ENCODE peak calls at places on chromosomes 12 and 14, in four cellular contexts. One of them, this sample, is unnamed.

GRCh38 chr12:109475993-109476806 is 900 bp downstream of the KCTD10 start:
- DNase-seq in heart right ventricle: no peak
- DNase-seq in colonic mucosa: no peak
- DNase-seq in HCT116: no peak
- DNase-seq in this sample: no peak

GRCh38 chr14:91387135-91387849 is 30.3 kb downstream of the CCDC88C start:
- DNase-seq in colonic mucosa: no peak
- DNase-seq in heart right ventricle: no peak
- DNase-seq in HCT116: no peak
- DNase-seq in this sample: no peak

GRCh38 chr14:61564623-61565091 is 130.7 kb upstream of the HIF1A start:
- DNase-seq in colonic mucosa: no peak
- DNase-seq in heart right ventricle: no peak
- DNase-seq in HCT116: peak
- DNase-seq in this sample: peak

GRCh38 chr12:116277393-116278258 is at the start of gene MED13L:
- DNase-seq in heart right ventricle: peak
- DNase-seq in HCT116: peak
- DNase-seq in colonic mucosa: peak
- DNase-seq in this sample: peak

GRCh38 chr12:96500686-96501085 is 11.3 kb downstream of the CFAP54 start:
- DNase-seq in colonic mucosa: no peak
- DNase-seq in heart right ventricle: no peak
- DNase-seq in HCT116: no peak
- DNase-seq in this sample: peak

GRCh38 chr12:72271741-72272661 is at the start of gene TRHDE:
- DNase-seq in heart right ventricle: peak
- DNase-seq in colonic mucosa: peak
- DNase-seq in HCT116: no peak
- DNase-seq in this sample: peak

GRCh38 chr14:99749142-99749541 is 44.1 kb upstream of the EML1 start:
- DNase-seq in HCT116: no peak
- DNase-seq in heart right ventricle: no peak
- DNase-seq in colonic mucosa: no peak
- DNase-seq in this sample: no peak

GRCh38 chr12:68327896-68328295 is 4.3 kb downstream of the MDM1 start:
- DNase-seq in HCT116: no peak
- DNase-seq in colonic mucosa: no peak
- DNase-seq in heart right ventricle: no peak
- DNase-seq in this sample: no peak

GRCh38 chr12:22518067-22518719 is 26.1 kb downstream of the C2CD5 start:
- DNase-seq in colonic mucosa: peak
- DNase-seq in heart right ventricle: no peak
- DNase-seq in HCT116: no peak
- DNase-seq in this sample: peak

GRCh38 chr12:71639341-71639760 is 24.3 kb downstream of the ZFC3H1 start:
- DNase-seq in colonic mucosa: no peak
- DNase-seq in heart right ventricle: no peak
- DNase-seq in HCT116: no peak
- DNase-seq in this sample: no peak

GRCh38 chr14:92603309-92604257 is 90.0 kb downstream of the RIN3 start:
- DNase-seq in HCT116: no peak
- DNase-seq in heart right ventricle: peak
- DNase-seq in colonic mucosa: no peak
- DNase-seq in this sample: peak

GRCh38 chr14:52051861-52052260 is 17.0 kb downstream of the NID2 start:
- DNase-seq in colonic mucosa: no peak
- DNase-seq in HCT116: no peak
- DNase-seq in heart right ventricle: no peak
- DNase-seq in this sample: no peak

GRCh38 chr12:17062296-17063061 is 456.5 kb upstream of the LMO3 start:
- DNase-seq in heart right ventricle: no peak
- DNase-seq in colonic mucosa: no peak
- DNase-seq in HCT116: no peak
- DNase-seq in this sample: no peak

GRCh38 chr12:34402899-34403705 is 380.8 kb downstream of the ALG10 start:
- DNase-seq in colonic mucosa: peak
- DNase-seq in HCT116: no peak
- DNase-seq in heart right ventricle: peak
- DNase-seq in this sample: no peak

GRCh38 chr12:15879413-15879812 is 2.8 kb upstream of the STRAP start:
- DNase-seq in HCT116: no peak
- DNase-seq in heart right ventricle: no peak
- DNase-seq in colonic mucosa: no peak
- DNase-seq in this sample: no peak

GRCh38 chr12:32437095-32437515 is 37.7 kb downstream of the FGD4 start:
- DNase-seq in heart right ventricle: no peak
- DNase-seq in colonic mucosa: no peak
- DNase-seq in HCT116: peak
- DNase-seq in this sample: peak

GRCh38 chr12:52351196-52352059 is 15.9 kb downstream of the KRT85 start:
- DNase-seq in HCT116: no peak
- DNase-seq in heart right ventricle: peak
- DNase-seq in colonic mucosa: no peak
- DNase-seq in this sample: no peak

GRCh38 chr12:27343255-27344000 is 10.8 kb downstream of the BMAL2 start:
- DNase-seq in HCT116: no peak
- DNase-seq in heart right ventricle: no peak
- DNase-seq in colonic mucosa: no peak
- DNase-seq in this sample: peak

GRCh38 chr12:106170285-106170684 is 31.5 kb upstream of the NUAK1 start:
- DNase-seq in colonic mucosa: no peak
- DNase-seq in heart right ventricle: no peak
- DNase-seq in HCT116: no peak
- DNase-seq in this sample: no peak

GRCh38 chr14:94612174-94612573 is at the start of gene SERPINA3:
- DNase-seq in HCT116: no peak
- DNase-seq in colonic mucosa: no peak
- DNase-seq in heart right ventricle: no peak
- DNase-seq in this sample: peak

GRCh38 chr12:102811125-102811737 is 105.8 kb downstream of the PAH start:
- DNase-seq in HCT116: peak
- DNase-seq in heart right ventricle: no peak
- DNase-seq in colonic mucosa: no peak
- DNase-seq in this sample: peak

GRCh38 chr12:26636710-26637328 is 196.2 kb downstream of the ITPR2 start:
- DNase-seq in colonic mucosa: no peak
- DNase-seq in heart right ventricle: no peak
- DNase-seq in HCT116: no peak
- DNase-seq in this sample: peak

GRCh38 chr12:10052111-10052913 is 21.8 kb downstream of the CLEC9A start:
- DNase-seq in colonic mucosa: no peak
- DNase-seq in heart right ventricle: no peak
- DNase-seq in HCT116: no peak
- DNase-seq in this sample: no peak

GRCh38 chr12:29241821-29242591 is 92.9 kb downstream of the FAR2 start:
- DNase-seq in HCT116: peak
- DNase-seq in heart right ventricle: no peak
- DNase-seq in colonic mucosa: peak
- DNase-seq in this sample: peak

GRCh38 chr14:51653855-51654548 is 2.3 kb downstream of the FRMD6 start:
- DNase-seq in HCT116: no peak
- DNase-seq in colonic mucosa: no peak
- DNase-seq in heart right ventricle: no peak
- DNase-seq in this sample: no peak

GRCh38 chr14:103694572-103695026 is 20.7 kb downstream of the XRCC3 start:
- DNase-seq in heart right ventricle: no peak
- DNase-seq in HCT116: no peak
- DNase-seq in colonic mucosa: no peak
- DNase-seq in this sample: no peak

GRCh38 chr14:49984419-49984818 is 91.5 kb downstream of the ARF6 start:
- DNase-seq in HCT116: no peak
- DNase-seq in heart right ventricle: no peak
- DNase-seq in colonic mucosa: no peak
- DNase-seq in this sample: no peak

GRCh38 chr14:79062226-79062625 is 892.1 kb downstream of the NRXN3 start:
- DNase-seq in heart right ventricle: no peak
- DNase-seq in colonic mucosa: no peak
- DNase-seq in HCT116: no peak
- DNase-seq in this sample: no peak

GRCh38 chr12:67515679-67516363 is 132.7 kb upstream of the DYRK2 start:
- DNase-seq in heart right ventricle: no peak
- DNase-seq in HCT116: no peak
- DNase-seq in colonic mucosa: peak
- DNase-seq in this sample: peak

GRCh38 chr12:91226-91625 is 24.7 kb downstream of the IQSEC3 start:
- DNase-seq in colonic mucosa: no peak
- DNase-seq in heart right ventricle: no peak
- DNase-seq in HCT116: no peak
- DNase-seq in this sample: no peak

GRCh38 chr12:61348871-61349270 is 911.3 kb upstream of the USP15 start:
- DNase-seq in colonic mucosa: no peak
- DNase-seq in heart right ventricle: no peak
- DNase-seq in HCT116: no peak
- DNase-seq in this sample: no peak

GRCh38 chr14:104799657-104800599 is 973 bp upstream of the ZBTB42 start:
- DNase-seq in heart right ventricle: peak
- DNase-seq in colonic mucosa: peak
- DNase-seq in HCT116: no peak
- DNase-seq in this sample: peak

GRCh38 chr12:33977887-33978286 is 44.4 kb upstream of the ALG10 start:
- DNase-seq in heart right ventricle: no peak
- DNase-seq in HCT116: no peak
- DNase-seq in colonic mucosa: no peak
- DNase-seq in this sample: no peak

GRCh38 chr12:83318386-83318971 is 631.8 kb downstream of the TMTC2 start:
- DNase-seq in HCT116: no peak
- DNase-seq in heart right ventricle: no peak
- DNase-seq in colonic mucosa: no peak
- DNase-seq in this sample: no peak

GRCh38 chr14:29216316-29216715 is 449.7 kb downstream of the FOXG1 start:
- DNase-seq in HCT116: no peak
- DNase-seq in colonic mucosa: no peak
- DNase-seq in heart right ventricle: no peak
- DNase-seq in this sample: no peak

GRCh38 chr12:74171478-74171909 is 366.1 kb upstream of the ATXN7L3B start:
- DNase-seq in HCT116: no peak
- DNase-seq in colonic mucosa: no peak
- DNase-seq in heart right ventricle: no peak
- DNase-seq in this sample: no peak

GRCh38 chr12:93039930-93040329 is 110.8 kb upstream of the EEA1 start:
- DNase-seq in colonic mucosa: no peak
- DNase-seq in HCT116: no peak
- DNase-seq in heart right ventricle: no peak
- DNase-seq in this sample: no peak

GRCh38 chr14:63717704-63718103 is 10.2 kb downstream of the SGPP1 start:
- DNase-seq in heart right ventricle: no peak
- DNase-seq in HCT116: peak
- DNase-seq in colonic mucosa: no peak
- DNase-seq in this sample: no peak

GRCh38 chr12:100455896-100456295 is 17.8 kb upstream of the NR1H4 start:
- DNase-seq in colonic mucosa: no peak
- DNase-seq in HCT116: no peak
- DNase-seq in heart right ventricle: no peak
- DNase-seq in this sample: no peak
- TF ChIP-seq CTCF in colonic mucosa: no peak
- TF ChIP-seq CTCF in HCT116: no peak
- TF ChIP-seq CTCF in heart right ventricle: no peak
- TF ChIP-seq CTCF in this sample: no peak

GRCh38 chr12:4899361-4899760 is 10.3 kb upstream of the KCNA1 start:
- DNase-seq in HCT116: no peak
- DNase-seq in heart right ventricle: no peak
- DNase-seq in colonic mucosa: no peak
- DNase-seq in this sample: no peak
- TF ChIP-seq CTCF in HCT116: peak
- TF ChIP-seq CTCF in heart right ventricle: no peak
- TF ChIP-seq CTCF in colonic mucosa: no peak
- TF ChIP-seq CTCF in this sample: no peak

GRCh38 chr14:74325446-74325845 is 22.7 kb upstream of the ABCD4 start:
- DNase-seq in colonic mucosa: no peak
- DNase-seq in heart right ventricle: no peak
- DNase-seq in HCT116: no peak
- DNase-seq in this sample: no peak

GRCh38 chr14:74326369-74327152 is 21.7 kb upstream of the VRTN start:
- DNase-seq in HCT116: no peak
- DNase-seq in heart right ventricle: no peak
- DNase-seq in colonic mucosa: no peak
- DNase-seq in this sample: no peak

GRCh38 chr14:74324945-74325361 is 22.2 kb upstream of the ABCD4 start:
- DNase-seq in heart right ventricle: no peak
- DNase-seq in colonic mucosa: no peak
- DNase-seq in HCT116: no peak
- DNase-seq in this sample: no peak
- TF ChIP-seq CTCF in heart right ventricle: no peak
- TF ChIP-seq CTCF in colonic mucosa: peak
- TF ChIP-seq CTCF in HCT116: peak
- TF ChIP-seq CTCF in this sample: no peak

GRCh38 chr12:12609692-12610091 is 2.0 kb upstream of the CREBL2 start:
- DNase-seq in heart right ventricle: no peak
- DNase-seq in HCT116: no peak
- DNase-seq in colonic mucosa: no peak
- DNase-seq in this sample: no peak

GRCh38 chr12:12610711-12611110 is 965 bp upstream of the CREBL2 start:
- DNase-seq in heart right ventricle: no peak
- DNase-seq in HCT116: no peak
- DNase-seq in colonic mucosa: no peak
- DNase-seq in this sample: no peak

GRCh38 chr12:12606793-12607589 is 4.7 kb upstream of the CREBL2 start:
- DNase-seq in heart right ventricle: no peak
- DNase-seq in colonic mucosa: no peak
- DNase-seq in HCT116: no peak
- DNase-seq in this sample: peak

GRCh38 chr12:12611512-12612306 is at the start of gene CREBL2:
- DNase-seq in HCT116: peak
- DNase-seq in colonic mucosa: peak
- DNase-seq in heart right ventricle: peak
- DNase-seq in this sample: peak

DNA sequence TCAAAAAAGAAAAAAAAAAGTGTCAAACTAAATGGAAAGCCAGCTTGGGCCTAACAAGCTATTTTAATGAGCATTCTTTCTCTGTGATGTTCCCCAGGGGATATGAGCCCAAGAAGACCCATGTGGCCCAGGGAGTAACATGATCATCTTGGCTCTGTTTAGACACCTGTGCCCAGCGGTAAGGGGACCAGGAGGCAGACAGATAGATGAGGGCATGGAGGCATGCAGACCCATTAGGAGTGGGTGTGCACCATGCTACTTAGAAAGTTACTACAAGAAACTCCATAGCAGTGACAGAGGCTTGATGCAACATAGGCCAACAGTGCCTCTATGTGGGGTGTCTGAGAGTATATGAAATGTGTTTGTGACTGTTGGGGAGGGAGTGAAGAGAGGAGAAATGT is 3.1 kb upstream of the CREBL2 start:
- DNase-seq in colonic mucosa: no peak
- DNase-seq in HCT116: no peak
- DNase-seq in heart right ventricle: no peak
- DNase-seq in this sample: peak
- TF ChIP-seq CTCF in colonic mucosa: no peak
- TF ChIP-seq CTCF in HCT116: no peak
- TF ChIP-seq CTCF in heart right ventricle: no peak
- TF ChIP-seq CTCF in this sample: no peak

This sample was measured in Calu3.